ENCODE peak calls at places on chromosomes 7 and 10, in four cellular contexts. Z is fibroblast of lung, N is lower lobe of right lung, I is PC-9. T is an unnamed sample.

GRCh38 chr10:104734408-104734807 is 93.3 kb downstream of the SORCS3 start:
- DNase-seq in I (no peak), Z (no peak), N (no peak), T (no peak)

GRCh38 chr7:40572810-40573470 is 438.1 kb downstream of the SUGCT start:
- DNase-seq in N (no peak), Z (peak; percentile 90), I (peak; percentile 10), T (no peak)

GRCh38 chr10:112955736-112956421 is 5.8 kb downstream of the TCF7L2 start:
- DNase-seq in N (no peak), Z (peak; percentile 86), I (no peak), T (no peak)

GRCh38 chr10:63103971-63104409 is 29.1 kb upstream of the NRBF2 start:
- DNase-seq in N (no peak), Z (no peak), I (no peak), T (no peak)

GRCh38 chr7:22864301-22864700 is 41.7 kb upstream of the TOMM7 start:
- DNase-seq in Z (peak; percentile 31), N (no peak), I (no peak), T (no peak)

GRCh38 chr7:140478361-140479061 is 794 bp downstream of the MKRN1 start:
- DNase-seq in Z (peak; percentile 51), I (peak; percentile 36), N (peak; percentile 57), T (peak; percentile 27)

GRCh38 chr7:30168800-30169584 is 34.2 kb downstream of the MTURN start:
- DNase-seq in Z (peak; percentile 86), N (no peak), I (peak; percentile 77), T (no peak)

GRCh38 chr7:25091129-25091528 is 33.9 kb downstream of the CYCS start:
- DNase-seq in N (no peak), Z (no peak), I (no peak), T (no peak)

GRCh38 chr7:154871928-154872750 is 130.8 kb downstream of the PAXIP1 start:
- DNase-seq in Z (no peak), N (no peak), I (no peak), T (no peak)

GRCh38 chr7:92158660-92159575 is 20.0 kb downstream of the LRRD1 start:
- DNase-seq in N (no peak), I (no peak), Z (peak; percentile 90), T (no peak)

GRCh38 chr10:7417103-7417623 is 6.3 kb upstream of the SFMBT2 start:
- DNase-seq in Z (peak; percentile 83), N (no peak), I (no peak), T (no peak)

GRCh38 chr10:49735848-49736563 is 26.1 kb downstream of the OGDHL start:
- DNase-seq in Z (no peak), I (no peak), N (no peak), T (no peak)

GRCh38 chr10:4623757-4624420 is 202.1 kb upstream of the AKR1E2 start:
- DNase-seq in N (no peak), I (no peak), Z (peak; percentile 42), T (no peak)

GRCh38 chr7:98205162-98205845 is 5.9 kb upstream of the BHLHA15 start:
- DNase-seq in I (no peak), Z (no peak), N (no peak), T (no peak)

GRCh38 chr10:110007171-110007700 is 548 bp upstream of the ADD3 start:
- DNase-seq in N (no peak), I (no peak), Z (no peak), T (no peak)

GRCh38 chr7:2943851-2944601 is 99.6 kb downstream of the CARD11 start:
- DNase-seq in N (peak; percentile 33), Z (no peak), I (no peak), T (no peak)

GRCh38 chr7:106737202-106737562 is 76.2 kb upstream of the CCDC71L start:
- DNase-seq in N (no peak), Z (peak; percentile 63), I (no peak), T (no peak)

GRCh38 chr10:101260764-101261341 is 31.6 kb upstream of the LBX1 start:
- DNase-seq in Z (no peak), I (no peak), N (no peak), T (no peak)

GRCh38 chr10:65611592-65611991 is 1314.2 kb upstream of the LRRTM3 start:
- DNase-seq in Z (peak; percentile 84), N (no peak), I (no peak), T (no peak)

GRCh38 chr10:29063806-29064644 is 224.8 kb upstream of the LYZL1 start:
- DNase-seq in Z (peak; percentile 23), I (peak; percentile 76), N (no peak), T (no peak)

GRCh38 chr7:121480058-121480457 is 84.0 kb upstream of the FAM3C start:
- DNase-seq in I (peak; percentile 62), Z (no peak), N (no peak), T (no peak)

GRCh38 chr10:132915411-132915810 is 27.0 kb downstream of the CFAP46 start:
- DNase-seq in Z (no peak), N (no peak), I (no peak), T (no peak)

GRCh38 chr7:157402388-157402703 is 65.5 kb downstream of the DNAJB6 start:
- DNase-seq in Z (no peak), N (no peak), I (no peak), T (no peak)

GRCh38 chr10:59622320-59622901 is 87.2 kb downstream of the SLC16A9 start:
- DNase-seq in Z (peak; percentile 80), N (peak; percentile 57), I (no peak), T (no peak)

GRCh38 chr10:8054498-8055407 is at the start of gene GATA3:
- DNase-seq in I (peak; percentile 70), Z (no peak), N (peak; percentile 78), T (peak; percentile 62)

GRCh38 chr10:43420369-43421200 is 11.6 kb upstream of the HNRNPF start:
- DNase-seq in N (peak; percentile 92), Z (peak; percentile 91), I (peak; percentile 65), T (peak; percentile 90)

GRCh38 chr10:4291995-4292394 is 507.0 kb upstream of the KLF6 start:
- DNase-seq in I (no peak), Z (peak; percentile 70), N (no peak), T (no peak)

GRCh38 chr7:4638781-4639575 is 43.1 kb upstream of the FOXK1 start:
- DNase-seq in Z (no peak), I (peak; percentile 31), N (no peak), T (no peak)

GRCh38 chr7:7641129-7641663 is 644 bp downstream of the UMAD1 start:
- DNase-seq in N (no peak), I (no peak), Z (peak; percentile 23), T (no peak)

GRCh38 chr7:148699772-148700629 is 1.3 kb downstream of the CUL1 start:
- DNase-seq in N (no peak), I (peak; percentile 57), Z (peak; percentile 58), T (no peak)

GRCh38 chr7:16034866-16035265 is 348.4 kb upstream of the MEOX2 start:
- DNase-seq in N (no peak), I (no peak), Z (no peak), T (no peak)
- TF ChIP-seq CTCF in N (no peak), I (no peak), Z (no peak), T (no peak)

GRCh38 chr7:127527561-127527960 is 57.8 kb downstream of the GCC1 start:
- DNase-seq in N (no peak), I (no peak), Z (no peak), T (no peak)
- H3K4me1 ChIP-seq in N (no peaks in the 10 kb centered on the region), I (no peaks in the 10 kb centered on the region), Z (no peaks in the 10 kb centered on the region), T (no peaks in the 10 kb centered on the region)

GRCh38 chr7:68875857-68876256 is 722.4 kb upstream of the AUTS2 start:
- DNase-seq in Z (no peak), N (no peak), I (no peak), T (no peak)
- TF ChIP-seq CTCF in Z (no peak), N (no peak), I (no peak), T (no peak)

GRCh38 chr10:125027889-125028288 is 86.0 kb downstream of the ZRANB1 start:
- DNase-seq in Z (no peak), I (no peak), N (no peak), T (no peak)

GRCh38 chr10:125028291-125028867 is 86.5 kb downstream of the ZRANB1 start:
- DNase-seq in N (no peak), Z (no peak), I (no peak), T (no peak)

GRCh38 chr10:125025341-125025740 is 83.4 kb downstream of the ZRANB1 start:
- DNase-seq in I (no peak), N (no peak), Z (peak; percentile 48), T (no peak)

GRCh38 chr10:125026036-125026931 is 84.4 kb downstream of the ZRANB1 start:
- DNase-seq in N (peak; percentile 18), Z (no peak), I (no peak), T (no peak)

GRCh38 chr10:125026974-125027735 is 85.2 kb downstream of the ZRANB1 start:
- DNase-seq in N (no peak), I (no peak), Z (no peak), T (no peak)
- H3K4me1 ChIP-seq in N (peaks cover 51% of the 10 kb centered on the region), I (no peaks in the 10 kb centered on the region), Z (peaks cover 18% of the 10 kb centered on the region), T (peaks cover 82% of the 10 kb centered on the region)

GRCh38 chr7:42639930-42640329 is 271.9 kb downstream of the C7orf25 start:
- DNase-seq in N (no peak), Z (no peak), I (no peak), T (no peak)
- TF ChIP-seq CTCF in N (no peak), Z (peak; percentile 17), I (peak; percentile 42), T (peak; percentile 12)

DNA sequence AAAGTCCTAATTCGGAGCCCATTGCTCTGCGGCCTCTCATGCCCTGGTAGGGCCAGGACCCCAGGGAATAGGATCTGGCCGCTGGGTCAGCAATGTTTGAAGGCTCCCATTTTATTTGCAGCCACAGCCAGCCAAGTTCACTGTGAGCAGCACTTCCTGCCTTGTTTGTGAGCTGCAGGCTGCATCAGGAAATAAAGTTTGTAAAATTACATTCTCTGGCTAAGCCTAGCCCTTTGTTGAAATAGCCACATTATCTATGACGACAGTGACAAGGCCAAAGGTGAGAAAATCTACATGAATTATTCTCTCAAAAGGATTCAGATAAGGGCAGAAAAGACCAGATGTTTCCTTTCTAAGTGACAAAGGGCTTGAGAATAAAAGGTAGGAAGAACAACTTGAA is 23.7 kb upstream of the ITGB1 start:
- DNase-seq in Z (peak; percentile 73), I (peak; percentile 84), N (no peak), T (peak; percentile 39)
- H3K4me1 ChIP-seq in Z (peaks cover 41% of the 10 kb centered on the region), I (peaks cover 67% of the 10 kb centered on the region), N (peaks cover 45% of the 10 kb centered on the region), T (peaks cover 43% of the 10 kb centered on the region)

GRCh38 chr10:86139066-86139657 is 227.4 kb downstream of the GRID1 start:
- DNase-seq in Z (no peak), N (no peak), I (no peak), T (no peak)
- TF ChIP-seq CTCF in Z (no peak), N (peak; percentile 24), I (peak; percentile 55), T (peak; percentile 17)

DNA sequence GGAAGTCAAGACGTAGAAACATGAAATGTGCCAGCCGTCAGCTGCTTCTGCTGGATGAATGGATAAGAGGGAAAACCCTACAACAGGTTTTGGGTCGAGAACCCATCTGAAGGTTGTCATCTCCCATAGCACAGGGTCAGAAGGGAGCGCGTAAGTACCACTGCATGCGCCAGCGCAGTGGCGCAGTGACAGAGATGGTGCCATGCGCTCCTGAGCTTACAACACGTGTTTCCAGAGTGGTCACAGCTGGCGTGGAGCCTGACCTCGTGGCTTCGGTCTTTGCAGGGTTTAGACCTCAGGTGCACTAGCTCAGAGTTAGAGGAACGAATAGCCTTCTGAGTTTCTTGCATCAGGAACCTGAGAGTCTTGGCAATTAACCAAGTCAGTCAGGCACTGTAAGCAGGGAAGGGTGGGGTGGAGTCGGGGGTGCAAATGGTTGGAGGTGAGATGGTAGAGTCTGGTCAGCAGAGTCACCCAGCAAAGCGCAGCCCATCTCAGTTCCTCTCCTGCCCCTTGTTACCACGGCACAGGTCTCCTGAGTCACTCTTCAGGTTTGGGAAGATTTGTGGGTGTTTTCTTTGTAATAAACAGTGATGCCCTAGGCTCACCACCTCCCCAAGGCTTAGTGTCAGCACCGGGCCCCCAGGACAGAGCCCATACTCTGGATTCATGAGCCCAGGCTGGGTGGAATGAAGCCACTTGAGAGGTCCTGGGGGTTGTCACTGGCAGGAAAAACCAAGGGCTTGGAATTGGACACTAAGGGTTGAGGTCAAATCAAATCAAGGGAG is 84.1 kb upstream of the PPIF start:
- DNase-seq in I (peak; percentile 43), Z (no peak), N (no peak), T (no peak)
- H3K4me1 ChIP-seq in I (peaks cover 41% of the 10 kb centered on the region), Z (peaks cover 57% of the 10 kb centered on the region), N (peaks cover 89% of the 10 kb centered on the region), T (peaks cover 100% of the 10 kb centered on the region)

T was measured in left ventricle myocardium inferior.